ENCODE peak calls at places on chromosomes 6 and 20, in ten cellular contexts. D is left cardiac atrium, Q is upper lobe of right lung, Y is HT1080, C is germinal center, T is aorta, S is T-helper 9 cell, V is OCI-LY7, L is MM.1S, R is GM23338. E is an unnamed sample.

GRCh38 chr20:36153754-36154695 is 515 bp upstream of the EPB41L1 start:
- DNase-seq in D (peak; percentile 92), Q (peak; percentile 95), Y (peak; percentile 70), C (peak; percentile 33), T (peak; percentile 96), S (no peak), V (no peak), L (peak; percentile 62), R (peak; percentile 86), E (peak; percentile 31)

GRCh38 chr6:551405-551804 is 105.5 kb downstream of the HUS1B start:
- DNase-seq in D (peak; percentile 35), Q (no peak), Y (peak; percentile 37), C (no peak), T (no peak), S (no peak), V (peak; percentile 46), L (no peak), R (peak; percentile 63), E (peak; percentile 79)

GRCh38 chr20:49665796-49666195 is 47.9 kb downstream of the B4GALT5 start:
- DNase-seq in D (no peak), Q (no peak), Y (no peak), C (no peak), T (no peak), S (no peak), V (no peak), L (no peak), R (no peak), E (no peak)

GRCh38 chr20:1905693-1906092 is 10.5 kb downstream of the SIRPA start:
- DNase-seq in D (no peak), Q (no peak), Y (no peak), C (no peak), T (no peak), S (no peak), V (no peak), L (no peak), R (no peak), E (no peak)

GRCh38 chr6:14693301-14694192 is 552.3 kb upstream of the JARID2 start:
- DNase-seq in D (no peak), Q (no peak), Y (no peak), C (no peak), T (no peak), S (no peak), V (no peak), L (no peak), R (peak; percentile 42), E (no peak)

GRCh38 chr20:14431568-14431967 is 94.2 kb upstream of the FLRT3 start:
- DNase-seq in D (no peak), Q (no peak), Y (no peak), C (no peak), T (no peak), S (no peak), V (no peak), L (no peak), R (no peak), E (no peak)

GRCh38 chr20:33660685-33661058 is 1.5 kb upstream of the C20orf144 start:
- DNase-seq in D (no peak), Q (no peak), Y (no peak), C (no peak), T (no peak), S (no peak), V (no peak), L (no peak), R (no peak), E (no peak)

GRCh38 chr6:24583463-24584389 is 62.3 kb downstream of the KIAA0319 start:
- DNase-seq in D (peak; percentile 77), Q (peak; percentile 83), Y (peak; percentile 44), C (peak; percentile 52), T (peak; percentile 87), S (peak; percentile 70), V (peak; percentile 84), L (peak; percentile 72), R (peak; percentile 94), E (peak; percentile 66)

GRCh38 chr20:22654243-22654642 is 69.9 kb upstream of the FOXA2 start:
- DNase-seq in D (no peak), Q (no peak), Y (no peak), C (no peak), T (no peak), S (no peak), V (no peak), L (no peak), R (no peak), E (no peak)

GRCh38 chr6:71621918-71622519 is 264.3 kb upstream of the RIMS1 start:
- DNase-seq in D (no peak), Q (no peak), Y (no peak), C (no peak), T (no peak), S (no peak), V (peak; percentile 4), L (no peak), R (peak; percentile 58), E (peak; percentile 37)

E was measured in bronchial epithelial cell.